ENCODE peak calls at places on chromosomes 12 and 14, in eight cellular contexts. P is A549, O is K562, Q is IMR-90, D is fibroblast of mammary gland, G is fibroblast of lung, N is AG09309, A is fibroblast of pulmonary artery. S is an unnamed sample.

GRCh38 chr12:82883396-82884360 is 197.0 kb downstream of the TMTC2 start:
- DNase-seq in D (no peak), A (no peak), N (no peak), P (no peak), G (no peak), O (no peak), Q (no peak), S (no peak)

GRCh38 chr12:47413806-47414205 is 292.0 kb downstream of the RPAP3 start:
- DNase-seq in O (no peak), P (no peak), Q (peak), D (no peak), N (no peak), A (peak), G (no peak), S (peak)

GRCh38 chr12:120725659-120726509 is at the start of gene ACADS:
- DNase-seq in O (peak), D (peak), P (peak), Q (peak), N (no peak), A (peak), G (peak), S (peak)

GRCh38 chr14:74826574-74826973 is 49.4 kb downstream of the PROX2 start:
- DNase-seq in D (no peak), O (no peak), N (no peak), Q (no peak), G (no peak), A (no peak), P (no peak), S (peak)

GRCh38 chr12:101042211-101042610 is 167.8 kb downstream of the SLC5A8 start:
- DNase-seq in P (no peak), O (no peak), A (no peak), N (no peak), G (no peak), D (no peak), Q (no peak), S (peak)

GRCh38 chr12:80299219-80299618 is 144.8 kb upstream of the PTPRQ start:
- DNase-seq in G (no peak), D (no peak), P (no peak), N (no peak), A (no peak), Q (no peak), O (no peak), S (no peak)

GRCh38 chr12:69898236-69898635 is 73.2 kb downstream of the MYRFL start:
- DNase-seq in G (peak), P (no peak), A (no peak), Q (peak), D (peak), O (no peak), N (no peak), S (peak)

GRCh38 chr14:94079891-94080605 is 954 bp downstream of the DDX24 start:
- DNase-seq in G (peak), D (peak), A (peak), Q (peak), N (no peak), P (no peak), O (no peak), S (peak)

GRCh38 chr12:132593938-132594358 is 16.4 kb downstream of the LRCOL1 start:
- DNase-seq in P (peak), Q (peak), N (peak), D (peak), G (peak), O (peak), A (peak), S (peak)

GRCh38 chr12:16984484-16984883 is 378.5 kb upstream of the LMO3 start:
- DNase-seq in A (no peak), Q (no peak), P (peak), N (no peak), G (no peak), O (no peak), D (no peak), S (no peak)

GRCh38 chr14:32764131-32764530 is 174.5 kb upstream of the NPAS3 start:
- DNase-seq in P (no peak), N (no peak), G (no peak), A (no peak), O (no peak), D (peak), Q (no peak), S (no peak)

GRCh38 chr12:20704860-20705259 is 9.7 kb downstream of the SLCO1C1 start:
- DNase-seq in D (no peak), A (peak), N (no peak), P (no peak), O (no peak), Q (no peak), G (no peak), S (no peak)

GRCh38 chr12:113779774-113780173 is 186.4 kb downstream of the RBM19 start:
- DNase-seq in Q (no peak), O (no peak), N (no peak), G (no peak), P (no peak), D (no peak), A (no peak), S (no peak)

GRCh38 chr14:96614528-96614927 is 112.3 kb downstream of the PAPOLA start:
- DNase-seq in O (no peak), D (no peak), N (no peak), A (no peak), Q (no peak), G (no peak), P (no peak), S (no peak)

GRCh38 chr12:1662761-1663439 is 28.0 kb upstream of the ADIPOR2 start:
- DNase-seq in D (peak), G (peak), O (peak), N (no peak), P (peak), Q (no peak), A (peak), S (peak)

GRCh38 chr14:87667661-87668060 is 325.3 kb downstream of the GALC start:
- DNase-seq in N (no peak), O (no peak), P (no peak), A (no peak), Q (no peak), D (no peak), G (no peak), S (no peak)

GRCh38 chr14:75126121-75126544 is 715 bp downstream of the NEK9 start:
- DNase-seq in N (no peak), A (no peak), Q (no peak), O (peak), G (peak), D (no peak), P (no peak), S (peak)

GRCh38 chr12:22334696-22335290 is at the start of gene ST8SIA1:
- DNase-seq in G (peak), Q (no peak), P (no peak), O (no peak), N (no peak), D (peak), A (peak), S (no peak)

GRCh38 chr12:103800252-103800771 is 40.7 kb downstream of the NT5DC3 start:
- DNase-seq in G (peak), D (peak), Q (peak), O (no peak), P (peak), A (peak), N (no peak), S (no peak)

GRCh38 chr12:119684730-119685129 is 16.8 kb downstream of the PRKAB1 start:
- DNase-seq in Q (no peak), O (no peak), D (peak), N (no peak), A (no peak), G (peak), P (no peak), S (no peak)

GRCh38 chr12:127548123-127548553 is 718.8 kb upstream of the TMEM132C start:
- DNase-seq in D (peak), G (peak), A (no peak), Q (peak), P (no peak), O (no peak), N (peak), S (no peak)

GRCh38 chr14:68981539-68981976 is 2.5 kb upstream of the ACTN1 start:
- DNase-seq in A (peak), N (peak), O (no peak), Q (peak), D (peak), G (no peak), P (no peak), S (peak)

GRCh38 chr14:92382677-92383076 is 59.7 kb downstream of the SLC24A4 start:
- DNase-seq in P (peak), G (no peak), A (peak), Q (no peak), O (no peak), D (no peak), N (no peak), S (peak)

GRCh38 chr12:5648692-5649338 is 216.9 kb downstream of the NTF3 start:
- DNase-seq in N (no peak), D (peak), O (peak), P (peak), A (peak), Q (peak), G (peak), S (peak)

GRCh38 chr14:81303258-81303935 is 82.6 kb upstream of the GTF2A1 start:
- DNase-seq in Q (no peak), P (peak), O (peak), D (no peak), G (no peak), A (no peak), N (no peak), S (peak)

GRCh38 chr12:64782181-64782580 is 23.0 kb upstream of the GNS start:
- DNase-seq in P (no peak), A (no peak), Q (no peak), G (no peak), D (no peak), N (no peak), O (no peak), S (no peak)

GRCh38 chr12:6782119-6782518 is 7.2 kb upstream of the CD4 start:
- DNase-seq in G (no peak), P (no peak), A (no peak), N (no peak), D (no peak), O (no peak), Q (no peak), S (no peak)

GRCh38 chr12:77681726-77682125 is 149.0 kb upstream of the NAV3 start:
- DNase-seq in O (no peak), N (no peak), A (no peak), G (no peak), Q (no peak), D (no peak), P (no peak), S (no peak)

GRCh38 chr12:77682488-77682887 is 148.2 kb upstream of the NAV3 start:
- DNase-seq in O (no peak), P (no peak), A (no peak), Q (no peak), G (no peak), D (no peak), N (no peak), S (no peak)

GRCh38 chr12:77685112-77685511 is 145.6 kb upstream of the NAV3 start:
- DNase-seq in N (peak), P (peak), G (peak), D (peak), A (peak), O (no peak), Q (peak), S (peak)

DNA sequence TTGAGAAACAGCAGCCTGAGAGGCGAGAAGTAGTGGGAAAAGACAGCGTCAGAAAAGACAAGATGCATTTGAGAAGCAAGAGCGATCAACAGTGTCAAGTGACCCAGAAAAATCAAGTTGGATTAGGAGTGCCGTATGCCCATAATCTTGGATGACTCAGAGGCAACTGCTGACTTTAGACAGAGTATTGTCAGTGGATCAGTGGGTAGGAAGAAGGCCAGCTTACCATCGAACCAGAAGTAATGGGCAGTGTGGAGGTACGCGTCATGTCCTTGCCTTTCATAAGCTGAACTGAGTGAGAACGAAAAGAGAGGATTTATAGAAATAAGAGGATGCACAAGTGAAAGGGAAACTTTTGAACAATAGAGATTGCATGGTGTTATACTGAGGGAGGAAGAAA is 151.0 kb upstream of the NAV3 start:
- DNase-seq in D (no peak), P (no peak), O (no peak), Q (no peak), G (no peak), A (no peak), N (no peak), S (no peak)
- TF ChIP-seq CTCF in D (no peak), P (no peak), O (no peak), Q (no peak), G (no peak), A (no peak), N (no peak), S (no peak)

GRCh38 chr14:33958616-33959226 is 7.8 kb upstream of the EGLN3 start:
- DNase-seq in D (no peak), A (no peak), O (peak), G (no peak), P (no peak), Q (no peak), N (no peak), S (no peak)

GRCh38 chr14:33957993-33958392 is 7.1 kb upstream of the EGLN3 start:
- DNase-seq in G (no peak), P (no peak), Q (no peak), N (no peak), D (no peak), O (no peak), A (no peak), S (no peak)

GRCh38 chr14:33959692-33960151 is 8.8 kb upstream of the EGLN3 start:
- DNase-seq in G (no peak), Q (no peak), N (no peak), D (no peak), O (no peak), A (no peak), P (no peak), S (no peak)

GRCh38 chr14:33956640-33957039 is 5.8 kb upstream of the EGLN3 start:
- DNase-seq in G (no peak), N (no peak), P (no peak), O (no peak), D (no peak), Q (no peak), A (no peak), S (no peak)

DNA sequence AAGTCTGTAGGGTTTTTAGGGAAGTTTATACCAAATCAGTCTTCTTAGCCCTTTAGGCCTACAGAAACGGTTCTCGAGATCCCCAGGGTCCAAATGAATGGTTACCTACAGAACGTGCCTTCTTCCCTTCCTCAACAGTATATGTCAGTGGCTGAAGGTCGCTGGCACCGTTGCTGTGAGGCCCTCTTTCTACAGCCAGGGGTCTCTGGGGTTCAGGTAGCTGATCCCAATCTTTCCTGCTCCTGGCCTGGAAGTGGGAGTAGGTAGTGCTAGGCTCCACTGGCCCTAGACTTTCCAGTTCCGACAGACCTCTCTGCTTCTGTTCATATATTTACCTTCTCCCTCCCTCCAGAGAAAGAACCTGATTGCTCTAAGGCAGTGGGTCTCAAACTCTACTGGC is 6.4 kb upstream of the EGLN3 start:
- DNase-seq in A (no peak), G (no peak), N (no peak), Q (no peak), P (no peak), D (no peak), O (no peak), S (no peak)
- TF ChIP-seq CTCF in A (no peak), G (no peak), N (no peak), Q (no peak), P (no peak), D (no peak), O (no peak), S (no peak)

GRCh38 chr12:3226285-3226684 is 149.1 kb downstream of the TSPAN9 start:
- DNase-seq in N (no peak), A (no peak), O (no peak), Q (no peak), G (no peak), P (no peak), D (no peak), S (no peak)

GRCh38 chr12:3225796-3226180 is 148.6 kb downstream of the TSPAN9 start:
- DNase-seq in G (no peak), P (no peak), A (no peak), N (no peak), D (peak), Q (peak), O (no peak), S (no peak)

GRCh38 chr12:3228587-3228986 is 151.4 kb downstream of the TSPAN9 start:
- DNase-seq in N (no peak), A (no peak), Q (no peak), P (no peak), D (peak), G (no peak), O (no peak), S (no peak)

GRCh38 chr12:3225154-3225795 is 148.1 kb downstream of the TSPAN9 start:
- DNase-seq in P (no peak), G (peak), Q (peak), A (peak), D (peak), O (no peak), N (no peak), S (no peak)

GRCh38 chr12:3227076-3227975 is 150.1 kb downstream of the TSPAN9 start:
- DNase-seq in N (no peak), D (no peak), Q (no peak), P (no peak), G (no peak), A (no peak), O (no peak), S (no peak)
- TF ChIP-seq CTCF in N (no peak), D (no peak), Q (no peak), P (no peak), G (no peak), A (no peak), O (peak), S (no peak)

DNA sequence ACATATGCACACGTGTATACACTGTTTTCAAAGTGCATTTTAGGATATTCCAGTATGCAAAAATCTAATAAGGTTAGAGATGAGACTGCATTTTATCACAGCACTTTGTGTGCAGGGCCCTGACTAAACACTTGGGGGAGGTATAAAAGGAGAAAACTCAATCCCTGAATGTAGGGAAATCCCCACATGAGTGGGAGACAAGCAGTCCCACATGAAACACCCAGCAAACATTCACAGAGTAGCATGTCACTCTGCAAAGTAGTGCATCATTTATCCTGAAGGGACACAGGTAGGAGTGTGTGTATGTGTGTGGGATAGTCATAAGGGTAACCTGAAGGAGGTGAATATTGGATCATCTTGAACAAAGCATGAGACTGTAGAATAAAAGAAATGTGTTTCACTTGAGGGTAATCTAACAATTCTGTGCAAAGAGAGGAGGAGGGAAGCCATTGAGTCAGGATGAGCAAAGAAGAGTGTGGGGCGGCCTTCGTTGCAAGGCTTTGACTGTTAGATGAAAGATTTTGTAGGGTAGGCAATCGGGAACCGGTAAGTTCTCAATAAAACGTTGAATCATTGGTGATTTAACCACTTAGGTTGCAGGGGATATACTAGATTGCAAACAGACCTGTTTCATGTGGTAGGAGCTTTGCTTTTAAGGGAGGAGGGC is 2.9 kb downstream of the PRPF40B start:
- DNase-seq in A (peak), O (no peak), P (no peak), N (no peak), Q (peak), G (no peak), D (peak), S (peak)
- TF ChIP-seq CTCF in A (peak), O (no peak), P (no peak), N (peak), Q (peak), G (no peak), D (peak), S (no peak)